ENCODE peak calls at places on chromosomes 11 and 22, in eight cellular contexts. Z is prostate gland, J is neural progenitor cell, I is tibial nerve, H is right lobe of liver, G is ovary, E is fibroblast of the aortic adventitia, F is fibroblast of lung. N is an unnamed sample.

GRCh38 chr11:6637871-6638270 is 17.7 kb downstream of the DCHS1 start:
- DNase-seq in F (peak; percentile 80), Z (no peak), I (no peak), H (peak; percentile 77), E (peak; percentile 91), G (no peak), J (no peak), N (no peak)

GRCh38 chr11:99822846-99823565 is 802.3 kb downstream of the CNTN5 start:
- DNase-seq in Z (no peak), J (no peak), G (no peak), E (no peak), I (no peak), H (no peak), F (peak; percentile 23), N (no peak)

GRCh38 chr11:62152245-62153086 is 28.7 kb downstream of the INCENP start:
- DNase-seq in E (no peak), Z (no peak), F (no peak), J (no peak), I (no peak), H (no peak), G (no peak), N (no peak)

GRCh38 chr22:17346578-17346977 is 22.7 kb upstream of the CECR2 start:
- DNase-seq in G (no peak), I (no peak), E (no peak), F (no peak), J (no peak), Z (no peak), H (no peak), N (no peak)

GRCh38 chr22:29319072-29319471 is 3.6 kb upstream of the RASL10A start:
- DNase-seq in Z (no peak), H (no peak), E (no peak), G (no peak), I (no peak), J (no peak), F (no peak), N (no peak)

GRCh38 chr11:118401151-118401879 is at the start of gene ATP5MG:
- DNase-seq in G (peak; percentile 91), F (peak; percentile 84), Z (peak; percentile 81), I (peak; percentile 63), E (peak; percentile 94), J (peak; percentile 96), H (peak; percentile 92), N (peak; percentile 79)

GRCh38 chr11:91261513-91261912 is 963.1 kb upstream of the FAT3 start:
- DNase-seq in H (no peak), J (peak; percentile 51), E (no peak), G (no peak), F (no peak), Z (no peak), I (no peak), N (no peak)

GRCh38 chr11:76807206-76807875 is 24.2 kb downstream of the TSKU start:
- DNase-seq in G (peak; percentile 86), Z (peak; percentile 88), I (peak; percentile 92), H (peak; percentile 82), F (peak; percentile 64), E (peak; percentile 85), J (peak; percentile 95), N (peak; percentile 85)

GRCh38 chr11:132373405-132374141 is 1003.2 kb downstream of the NTM start:
- DNase-seq in I (no peak), G (no peak), E (no peak), F (no peak), Z (no peak), J (no peak), H (no peak), N (no peak)

GRCh38 chr11:131723088-131723487 is 352.7 kb downstream of the NTM start:
- DNase-seq in J (no peak), G (no peak), F (no peak), H (no peak), E (peak; percentile 11), Z (no peak), I (no peak), N (no peak)

GRCh38 chr22:38996105-38996504 is 14.0 kb downstream of the APOBEC3B start:
- DNase-seq in E (no peak), H (no peak), Z (no peak), G (no peak), J (no peak), F (no peak), I (no peak), N (no peak)

GRCh38 chr11:20966489-20966888 is 297.1 kb downstream of the NELL1 start:
- DNase-seq in H (no peak), F (no peak), I (no peak), G (no peak), E (no peak), Z (no peak), J (peak; percentile 76), N (peak; percentile 66)

GRCh38 chr11:115132829-115133228 is 371.4 kb downstream of the CADM1 start:
- DNase-seq in G (no peak), Z (no peak), E (no peak), H (no peak), I (no peak), F (no peak), J (no peak), N (no peak)

GRCh38 chr11:46290598-46291309 is 13.3 kb downstream of the CREB3L1 start:
- DNase-seq in F (peak; percentile 96), Z (peak; percentile 70), H (peak; percentile 69), E (peak; percentile 97), J (peak; percentile 90), I (peak; percentile 91), G (peak; percentile 92), N (peak; percentile 68)

GRCh38 chr11:70682760-70683159 is 284.4 kb downstream of the CTTN start:
- DNase-seq in I (no peak), H (no peak), G (no peak), Z (no peak), F (no peak), J (no peak), E (no peak), N (no peak)

GRCh38 chr11:118843518-118843917 is 40.2 kb upstream of the CXCR5 start:
- DNase-seq in I (no peak), H (no peak), J (no peak), E (no peak), F (peak; percentile 15), Z (no peak), G (no peak), N (no peak)

GRCh38 chr11:19935507-19935906 is 222.9 kb downstream of the NAV2 start:
- DNase-seq in E (peak; percentile 78), G (no peak), H (no peak), Z (no peak), J (peak; percentile 88), I (no peak), F (peak; percentile 97), N (peak; percentile 25)

DNA sequence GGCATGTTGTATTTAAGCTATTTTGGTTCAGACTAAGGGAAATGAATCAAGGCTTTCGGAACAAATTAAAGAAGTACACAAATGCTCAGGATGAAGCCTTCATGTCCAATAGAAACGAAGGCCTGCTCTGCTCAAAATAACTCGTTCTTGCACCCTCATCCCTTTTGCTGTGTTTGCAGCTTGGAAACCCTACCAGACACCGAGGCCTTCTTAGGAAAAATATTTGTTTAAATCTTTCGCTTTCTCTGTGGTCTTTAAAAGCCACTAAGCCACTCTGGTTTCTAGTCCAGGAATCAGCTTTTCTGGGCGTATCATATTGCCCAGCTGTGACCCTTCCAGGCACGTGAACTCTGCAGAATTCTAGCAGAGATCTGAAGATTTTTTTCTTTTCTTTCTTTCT is 60.9 kb upstream of the HSPA8 start:
- DNase-seq in H (no peak), J (no peak), E (no peak), F (no peak), I (no peak), Z (no peak), G (no peak), N (no peak)
- H3K4me3 ChIP-seq in H (no peak overlapping the region), J (no peak overlapping the region), E (no peak overlapping the region), F (no peak overlapping the region), I (no peak overlapping the region), Z (no peak overlapping the region), G (no peak overlapping the region), N (no peak overlapping the region)

GRCh38 chr22:19891350-19892248 is 36.9 kb upstream of the GNB1L start:
- DNase-seq in G (no peak), F (peak; percentile 92), I (no peak), E (peak; percentile 52), H (no peak), Z (no peak), J (peak; percentile 95), N (peak; percentile 54)
- H3K4me3 ChIP-seq in G (no peak overlapping the region), F (no peak overlapping the region), I (peak overlapping the region; percentile 26), E (no peak overlapping the region), H (no peak overlapping the region), Z (no peak overlapping the region), J (peak overlapping the region; percentile 2), N (no peak overlapping the region)

GRCh38 chr11:86673872-86674750 is 1.7 kb upstream of the ME3 start:
- DNase-seq in G (no peak), J (no peak), F (no peak), Z (no peak), H (no peak), I (no peak), E (no peak), N (no peak)

GRCh38 chr11:86674965-86675364 is 2.5 kb upstream of the ME3 start:
- DNase-seq in E (no peak), H (no peak), G (no peak), F (no peak), J (no peak), I (no peak), Z (no peak), N (no peak)

GRCh38 chr11:86671386-86672006 is 920 bp downstream of the ME3 start:
- DNase-seq in J (peak; percentile 47), Z (peak; percentile 87), E (peak; percentile 34), H (peak; percentile 81), F (no peak), I (peak; percentile 37), G (peak; percentile 91), N (no peak)

GRCh38 chr11:86672007-86672621 is at the start of gene ME3:
- DNase-seq in F (peak; percentile 63), J (peak; percentile 65), G (peak; percentile 78), E (peak; percentile 51), H (peak; percentile 79), Z (peak; percentile 55), I (peak; percentile 23), N (no peak)

DNA sequence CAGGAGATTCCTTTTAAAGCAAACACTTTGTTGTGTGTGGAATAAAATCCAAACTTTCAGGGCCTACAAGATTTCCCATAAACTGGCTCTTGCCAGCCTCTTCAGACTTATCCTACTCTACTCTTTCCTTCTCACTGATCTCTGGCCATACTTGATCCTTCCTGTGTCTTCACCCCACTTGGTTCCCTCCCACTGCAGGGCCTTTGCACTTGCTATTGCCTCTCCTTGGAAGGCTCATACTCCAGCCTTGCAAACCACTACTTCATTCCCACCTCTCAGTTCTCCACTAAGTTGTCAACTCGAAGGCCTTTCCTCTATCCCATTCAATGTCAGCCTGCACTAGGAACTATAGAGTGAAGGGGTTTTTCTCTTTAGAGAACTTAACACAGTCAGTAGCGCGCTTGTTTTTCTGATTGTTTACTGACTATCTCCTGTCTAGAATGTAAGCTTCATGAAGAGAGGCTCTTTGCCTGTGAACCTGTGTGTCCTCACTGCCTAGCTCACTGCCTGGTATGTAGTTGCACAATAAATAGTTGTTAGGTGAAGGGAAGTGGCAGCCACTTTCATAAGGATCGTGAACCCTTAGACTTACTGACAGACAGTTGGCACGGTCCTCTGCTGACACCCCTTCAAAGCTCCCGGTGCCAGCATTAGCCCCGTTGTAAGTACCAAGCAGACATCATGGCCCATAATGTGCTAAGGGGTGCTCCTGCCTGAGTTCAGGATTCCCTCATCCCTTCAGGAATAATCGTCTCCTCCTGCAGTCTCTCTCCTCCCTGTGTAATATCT is 833 bp upstream of the ME3 start:
- DNase-seq in H (no peak), G (no peak), J (no peak), E (no peak), F (no peak), I (no peak), Z (no peak), N (no peak)
- H3K4me3 ChIP-seq in H (no peak overlapping the region), G (no peak overlapping the region), J (no peak overlapping the region), E (no peak overlapping the region), F (no peak overlapping the region), I (no peak overlapping the region), Z (no peak overlapping the region), N (no peak overlapping the region)

GRCh38 chr22:25035715-25036114 is 83.2 kb downstream of the KIAA1671 start:
- DNase-seq in H (no peak), F (no peak), Z (no peak), E (no peak), G (no peak), I (no peak), J (no peak), N (no peak)
- H3K4me3 ChIP-seq in H (no peak overlapping the region), F (no peak overlapping the region), Z (no peak overlapping the region), E (no peak overlapping the region), G (no peak overlapping the region), I (no peak overlapping the region), J (no peak overlapping the region), N (no peak overlapping the region)

N was measured in iPS DF 6.9.